ENCODE peak calls at places on chromosome 16, in four cellular contexts. W is GM12878, U is GM12891, R is K562. M is an unnamed sample.

GRCh38 chr16:48499822-48500440 is 110.0 kb downstream of the N4BP1 start:
- DNase-seq in W (no peak), R (no peak), U (no peak), M (no peak)

GRCh38 chr16:67933805-67934204 is 2.1 kb upstream of the CTRL start:
- DNase-seq in W (no peak), R (no peak), U (no peak), M (no peak)

GRCh38 chr16:16045311-16045710 is 95.9 kb downstream of the ABCC1 start:
- DNase-seq in W (no peak), U (no peak), R (no peak), M (no peak)

GRCh38 chr16:82523786-82524185 is 103.0 kb upstream of the CDH13 start:
- DNase-seq in R (no peak), U (no peak), W (no peak), M (no peak)

GRCh38 chr16:50653633-50654524 is 27.2 kb downstream of the SNX20 start:
- DNase-seq in U (no peak), W (no peak), R (no peak), M (no peak)

GRCh38 chr16:66399930-66400329 is 27.2 kb upstream of the BEAN1 start:
- DNase-seq in R (no peak), U (no peak), W (no peak), M (no peak)

GRCh38 chr16:19375561-19376158 is 42.0 kb upstream of the TMC5 start:
- DNase-seq in R (peak; percentile 70), W (peak; percentile 28), U (peak; percentile 42), M (no peak)

GRCh38 chr16:68370221-68370920 is 59.6 kb downstream of the PRMT7 start:
- DNase-seq in R (no peak), W (no peak), U (no peak), M (peak; percentile 69)

GRCh38 chr16:82293671-82294070 is 123.6 kb upstream of the MPHOSPH6 start:
- DNase-seq in R (no peak), W (no peak), U (no peak), M (no peak)

GRCh38 chr16:17972460-17972943 is 364.0 kb downstream of the NPIPA8 start:
- DNase-seq in U (no peak), W (no peak), R (no peak), M (no peak)

GRCh38 chr16:53937068-53937614 is 233.2 kb downstream of the FTO start:
- DNase-seq in W (no peak), U (no peak), R (no peak), M (no peak)

GRCh38 chr16:12729448-12729847 is 74.2 kb downstream of the CPPED1 start:
- DNase-seq in U (no peak), R (no peak), W (no peak), M (no peak)

GRCh38 chr16:85861095-85861825 is 37.7 kb upstream of the IRF8 start:
- DNase-seq in W (no peak), U (no peak), R (no peak), M (no peak)

GRCh38 chr16:54102888-54103866 is 183.4 kb downstream of the IRX3 start:
- DNase-seq in R (no peak), U (no peak), W (no peak), M (no peak)

GRCh38 chr16:58732545-58733247 is 1.4 kb downstream of the GOT2 start:
- DNase-seq in W (no peak), R (no peak), U (no peak), M (no peak)

GRCh38 chr16:85750827-85751641 is at the start of gene C16orf74:
- DNase-seq in W (no peak), U (peak; percentile 60), R (peak; percentile 83), M (no peak)

GRCh38 chr16:25063865-25064264 is 47.7 kb upstream of the LCMT1 start:
- DNase-seq in W (no peak), U (no peak), R (peak; percentile 70), M (no peak)

GRCh38 chr16:31704138-31704537 is 169.5 kb upstream of the ZNF267 start:
- DNase-seq in W (no peak), R (no peak), U (no peak), M (no peak)

GRCh38 chr16:58506241-58507194 is 6.6 kb downstream of the NDRG4 start:
- DNase-seq in R (no peak), U (no peak), W (no peak), M (no peak)

GRCh38 chr16:26988186-26988585 is 78.5 kb upstream of the C16orf82 start:
- DNase-seq in U (no peak), W (no peak), R (no peak), M (no peak)

GRCh38 chr16:6132121-6132520 is 1034.5 kb upstream of the EEF2KMT start:
- DNase-seq in W (no peak), R (no peak), U (no peak), M (no peak)

GRCh38 chr16:48596326-48596725 is 13.7 kb downstream of the N4BP1 start:
- DNase-seq in W (no peak), U (no peak), R (no peak), M (no peak)

GRCh38 chr16:84367297-84367680 is 1.0 kb upstream of the ATP2C2 start:
- DNase-seq in W (no peak), R (no peak), U (no peak), M (no peak)

GRCh38 chr16:85327731-85328664 is 215.7 kb upstream of the CIBAR2 start:
- DNase-seq in W (no peak), R (peak; percentile 79), U (no peak), M (no peak)

GRCh38 chr16:84753412-84754325 is 53.9 kb downstream of the USP10 start:
- DNase-seq in R (no peak), W (no peak), U (no peak), M (no peak)

GRCh38 chr16:22848451-22848850 is 34.5 kb downstream of the HS3ST2 start:
- DNase-seq in U (no peak), W (no peak), R (no peak), M (no peak)

GRCh38 chr16:66953462-66954096 is 7.5 kb upstream of the CES3 start:
- DNase-seq in U (no peak), R (no peak), W (no peak), M (no peak)

GRCh38 chr16:48000622-48001021 is 155.2 kb downstream of the ABCC12 start:
- DNase-seq in U (no peak), R (peak; percentile 26), W (no peak), M (no peak)

GRCh38 chr16:60346256-60346655 is 1612.1 kb upstream of the GOT2 start:
- DNase-seq in R (no peak), U (no peak), W (no peak), M (no peak)

DNA sequence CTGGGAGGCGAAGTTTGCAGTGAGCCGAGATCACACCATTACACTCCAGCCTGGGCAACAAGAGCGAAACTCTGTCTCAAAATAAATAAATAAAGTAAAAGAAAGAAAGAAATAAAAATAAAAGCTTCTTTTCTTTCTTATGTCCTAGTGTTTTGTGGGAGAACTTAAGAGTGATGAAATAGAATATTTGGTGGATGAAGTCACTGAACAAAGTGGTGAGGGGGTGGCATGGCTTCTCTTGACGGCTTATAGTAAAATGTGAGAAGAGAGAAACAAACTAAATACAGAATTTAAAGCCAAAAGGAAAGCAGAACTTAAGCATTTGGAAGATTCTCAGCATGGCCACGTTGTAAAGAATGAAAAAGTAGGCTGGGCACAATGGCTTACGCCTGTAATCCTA is 15.3 kb downstream of the SGF29 start:
- DNase-seq in R (no peak), U (no peak), W (no peak), M (no peak)
- TF ChIP-seq SPI1 in R (no peak), U (no peak), W (no peak), M (no peak)

DNA sequence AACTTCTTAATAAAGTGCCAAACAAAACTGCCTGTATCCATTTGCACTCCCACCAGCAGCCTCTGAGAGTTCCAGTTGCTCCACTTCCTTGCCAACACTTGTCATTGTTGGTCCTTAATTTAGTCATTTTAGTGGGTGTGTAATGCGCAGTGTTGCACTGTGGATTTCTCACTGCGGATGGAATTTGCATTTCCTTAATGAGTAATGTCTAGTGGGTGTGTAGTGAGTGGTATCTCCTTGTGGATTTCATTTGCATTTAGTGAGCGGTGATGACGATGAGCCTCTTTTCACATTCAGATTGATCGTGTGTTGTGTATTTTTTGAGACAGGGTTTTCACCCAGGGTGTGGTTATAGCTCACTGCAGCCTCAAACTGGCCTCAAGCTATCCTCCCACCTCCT is 4.1 kb upstream of the MSLN start:
- DNase-seq in W (no peak), R (no peak), U (no peak), M (no peak)
- TF ChIP-seq SPI1 in W (no peak), R (no peak), U (no peak), M (no peak)

GRCh38 chr16:14486520-14487303 is 143.3 kb downstream of the PARN start:
- DNase-seq in W (no peak), R (peak; percentile 85), U (no peak), M (no peak)
- TF ChIP-seq SPI1 in W (no peak), R (no peak), U (no peak), M (no peak)

GRCh38 chr16:72878301-72879269 is 169.3 kb downstream of the ZFHX3 start:
- DNase-seq in R (no peak), W (no peak), U (no peak), M (no peak)

GRCh38 chr16:72875291-72876036 is 172.5 kb downstream of the ZFHX3 start:
- DNase-seq in R (no peak), W (no peak), U (no peak), M (peak; percentile 25)

GRCh38 chr16:72876221-72876620 is 171.7 kb downstream of the ZFHX3 start:
- DNase-seq in W (peak; percentile 1), U (peak; percentile 40), R (no peak), M (peak; percentile 73)

GRCh38 chr16:72876981-72877373 is 171.0 kb downstream of the ZFHX3 start:
- DNase-seq in U (no peak), W (no peak), R (no peak), M (no peak)

GRCh38 chr16:72877374-72878028 is 170.4 kb downstream of the ZFHX3 start:
- DNase-seq in U (no peak), W (no peak), R (no peak), M (no peak)
- TF ChIP-seq SPI1 in U (no peak), W (no peak), R (no peak), M (no peak)

GRCh38 chr16:30084096-30084815 is 7.5 kb downstream of the TBX6 start:
- DNase-seq in R (no peak), W (no peak), U (no peak), M (no peak)
- TF ChIP-seq SPI1 in R (no peak), W (no peak), U (no peak), M (no peak)

GRCh38 chr16:70437582-70438324 is 1.1 kb downstream of the ST3GAL2 start:
- DNase-seq in W (no peak), U (no peak), R (peak; percentile 25), M (no peak)
- TF ChIP-seq SPI1 in W (no peak), U (no peak), R (no peak), M (no peak)